ENCODE peak calls at places on chromosomes 12 and 14, in five cellular contexts. U is heart right ventricle, O is fibroblast of lung, H is pancreas, F is PC-3. M is an unnamed sample.

GRCh38 chr14:69675877-69676416 is 64.6 kb downstream of the SUSD6 start:
- DNase-seq in U (no peak), O (no peak), H (no peak), F (no peak), M (no peak)

GRCh38 chr14:50947446-50947845 is 3.2 kb upstream of the PYGL start:
- DNase-seq in U (no peak), O (peak; percentile 28), F (peak; percentile 52), H (no peak), M (no peak)

GRCh38 chr12:122527478-122527944 is 462 bp downstream of the KNTC1 start:
- DNase-seq in H (no peak), O (peak; percentile 29), F (peak; percentile 47), U (no peak), M (no peak)

GRCh38 chr12:96879301-96879700 is 27.8 kb upstream of the NEDD1 start:
- DNase-seq in H (no peak), U (no peak), O (peak; percentile 59), F (no peak), M (no peak)

GRCh38 chr12:121358093-121358492 is 5.9 kb upstream of the ANAPC5 start:
- DNase-seq in H (no peak), U (no peak), O (no peak), F (no peak), M (no peak)

GRCh38 chr14:20624495-20625070 is 16.9 kb downstream of the OR6S1 start:
- DNase-seq in F (no peak), U (peak; percentile 32), H (no peak), O (peak; percentile 67), M (no peak)

GRCh38 chr12:105444809-105445102 is 114.3 kb downstream of the C12orf75 start:
- DNase-seq in F (peak; percentile 34), O (peak; percentile 61), H (no peak), U (no peak), M (no peak)

GRCh38 chr12:96294831-96295230 is 100.7 kb downstream of the ELK3 start:
- DNase-seq in H (no peak), O (peak; percentile 76), F (peak; percentile 7), U (no peak), M (no peak)

GRCh38 chr14:104326848-104327247 is 188.5 kb downstream of the KIF26A start:
- DNase-seq in H (no peak), U (no peak), F (no peak), O (no peak), M (no peak)

GRCh38 chr12:85633491-85633890 is 202.7 kb downstream of the RASSF9 start:
- DNase-seq in U (no peak), O (peak; percentile 4), H (no peak), F (no peak), M (no peak)

GRCh38 chr14:36361210-36361853 is 40.9 kb upstream of the MBIP start:
- DNase-seq in O (no peak), H (no peak), U (no peak), F (no peak), M (no peak)
- H3K27ac ChIP-seq in O (no peak overlapping the region), H (no peak overlapping the region), U (no peak overlapping the region), F (no peak overlapping the region), M (no peak overlapping the region)

GRCh38 chr12:68521321-68521839 is 89.3 kb upstream of the RAP1B start:
- DNase-seq in U (no peak), F (peak; percentile 67), H (no peak), O (peak; percentile 87), M (no peak)
- H3K27ac ChIP-seq in U (peak overlapping the region; percentile 27), F (peak overlapping the region; percentile 57), H (no peak overlapping the region), O (peak overlapping the region; percentile 68), M (peak overlapping the region; percentile 37)

DNA sequence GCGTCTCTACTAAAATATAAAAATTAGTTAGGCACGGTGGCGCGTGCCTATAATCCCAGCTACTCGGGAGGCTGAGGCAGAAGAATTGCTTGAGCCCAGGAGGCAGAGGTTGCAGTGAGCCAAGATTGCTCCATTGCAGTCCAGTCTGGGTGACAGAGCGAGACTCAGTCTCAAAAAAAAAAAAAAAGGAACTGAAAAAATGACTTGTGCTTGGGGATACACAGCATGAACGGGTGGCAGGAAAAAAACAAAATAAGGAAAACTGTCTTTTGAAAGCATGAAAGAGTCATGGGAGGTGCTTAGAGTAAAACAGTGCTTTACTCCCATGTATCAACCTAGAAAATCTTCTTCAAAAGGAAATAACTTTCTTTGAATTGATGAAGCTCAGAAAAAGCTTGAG is 80.8 kb downstream of the TMTC1 start:
- DNase-seq in F (no peak), H (no peak), U (no peak), O (no peak), M (no peak)
- H3K27ac ChIP-seq in F (no peak overlapping the region), H (no peak overlapping the region), U (no peak overlapping the region), O (no peak overlapping the region), M (no peak overlapping the region)

DNA sequence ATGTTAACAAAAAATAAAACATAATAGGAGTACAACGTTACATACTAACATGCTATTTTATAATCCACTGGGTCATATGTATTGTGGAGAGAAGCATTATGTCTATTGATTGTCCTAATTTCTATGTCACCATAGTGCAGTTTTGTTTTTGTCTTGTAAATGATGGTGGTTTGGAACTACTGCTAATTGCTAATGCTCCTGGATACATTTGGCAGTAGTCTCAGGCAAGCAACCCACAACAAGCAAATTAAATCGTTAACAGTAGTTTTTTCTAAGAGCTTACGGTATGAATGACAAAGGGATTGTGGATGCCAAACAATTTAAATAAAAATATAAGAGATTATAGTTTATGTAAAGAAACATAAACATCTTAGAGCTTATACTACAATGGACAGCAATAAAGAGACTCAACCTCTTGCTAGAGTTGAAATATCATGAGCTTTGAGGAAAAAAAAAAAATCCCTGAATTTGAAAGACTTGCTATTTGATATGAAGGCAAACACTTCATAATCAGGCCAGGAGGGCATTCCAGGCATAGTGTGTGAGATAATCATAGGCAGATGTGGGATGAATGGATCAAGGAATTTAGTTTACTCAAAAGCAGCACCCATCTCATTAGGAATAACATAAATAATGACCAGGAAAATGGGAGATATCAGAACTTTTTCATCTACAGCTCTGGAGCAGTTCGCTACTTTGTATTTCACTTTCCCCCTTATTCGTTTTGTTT is 181.3 kb downstream of the CCDC59 start:
- DNase-seq in H (no peak), U (no peak), F (no peak), O (peak; percentile 69), M (no peak)
- H3K27ac ChIP-seq in H (no peak overlapping the region), U (no peak overlapping the region), F (no peak overlapping the region), O (no peak overlapping the region), M (no peak overlapping the region)